ENCODE peak calls at places on chromosome 9, in five cellular contexts. One of them, this sample, is unnamed.

GRCh38 chr9:104276709-104277245 is 182.7 kb downstream of the SMC2 start:
- DNase-seq in stimulated activated effector memory CD8-positive, alpha-beta T cell treated with anti-CD3 and anti-CD28 coated beads, Interleukin-12 subunit alpha, Interleukin-12 subunit beta, amount 100 ng/mL, for 72 hours: no peak
- DNase-seq in fibroblast of mammary gland: peak
- DNase-seq in stimulated activated CD4-positive, alpha-beta T cell treated with anti-CD3 and anti-CD28 coated beads, TNF-alpha, amount 100 ng/mL, for 24 hours: no peak
- DNase-seq in adrenal gland: no peak
- DNase-seq in this sample: no peak

GRCh38 chr9:33148367-33149019 is 18.6 kb downstream of the B4GALT1 start:
- DNase-seq in stimulated activated CD4-positive, alpha-beta T cell treated with anti-CD3 and anti-CD28 coated beads, TNF-alpha, amount 100 ng/mL, for 24 hours: no peak
- DNase-seq in stimulated activated effector memory CD8-positive, alpha-beta T cell treated with anti-CD3 and anti-CD28 coated beads, Interleukin-12 subunit alpha, Interleukin-12 subunit beta, amount 100 ng/mL, for 72 hours: no peak
- DNase-seq in fibroblast of mammary gland: no peak
- DNase-seq in adrenal gland: no peak
- DNase-seq in this sample: peak

GRCh38 chr9:82939451-82939850 is 123.5 kb downstream of the RASEF start:
- DNase-seq in fibroblast of mammary gland: no peak
- DNase-seq in stimulated activated effector memory CD8-positive, alpha-beta T cell treated with anti-CD3 and anti-CD28 coated beads, Interleukin-12 subunit alpha, Interleukin-12 subunit beta, amount 100 ng/mL, for 72 hours: no peak
- DNase-seq in adrenal gland: no peak
- DNase-seq in stimulated activated CD4-positive, alpha-beta T cell treated with anti-CD3 and anti-CD28 coated beads, TNF-alpha, amount 100 ng/mL, for 24 hours: no peak
- DNase-seq in this sample: no peak

GRCh38 chr9:133512253-133513213 is 12.2 kb downstream of the MYMK start:
- DNase-seq in stimulated activated CD4-positive, alpha-beta T cell treated with anti-CD3 and anti-CD28 coated beads, TNF-alpha, amount 100 ng/mL, for 24 hours: no peak
- DNase-seq in fibroblast of mammary gland: no peak
- DNase-seq in stimulated activated effector memory CD8-positive, alpha-beta T cell treated with anti-CD3 and anti-CD28 coated beads, Interleukin-12 subunit alpha, Interleukin-12 subunit beta, amount 100 ng/mL, for 72 hours: no peak
- DNase-seq in adrenal gland: no peak
- DNase-seq in this sample: no peak

GRCh38 chr9:127931092-127931881 is 710 bp upstream of the PIP5KL1 start:
- DNase-seq in fibroblast of mammary gland: peak
- DNase-seq in stimulated activated effector memory CD8-positive, alpha-beta T cell treated with anti-CD3 and anti-CD28 coated beads, Interleukin-12 subunit alpha, Interleukin-12 subunit beta, amount 100 ng/mL, for 72 hours: no peak
- DNase-seq in stimulated activated CD4-positive, alpha-beta T cell treated with anti-CD3 and anti-CD28 coated beads, TNF-alpha, amount 100 ng/mL, for 24 hours: no peak
- DNase-seq in adrenal gland: peak
- DNase-seq in this sample: no peak

GRCh38 chr9:1051286-1052118 is 1.3 kb downstream of the DMRT2 start:
- DNase-seq in adrenal gland: no peak
- DNase-seq in fibroblast of mammary gland: peak
- DNase-seq in stimulated activated effector memory CD8-positive, alpha-beta T cell treated with anti-CD3 and anti-CD28 coated beads, Interleukin-12 subunit alpha, Interleukin-12 subunit beta, amount 100 ng/mL, for 72 hours: no peak
- DNase-seq in stimulated activated CD4-positive, alpha-beta T cell treated with anti-CD3 and anti-CD28 coated beads, TNF-alpha, amount 100 ng/mL, for 24 hours: no peak
- DNase-seq in this sample: no peak

GRCh38 chr9:17627641-17628040 is 48.8 kb downstream of the SH3GL2 start:
- DNase-seq in stimulated activated effector memory CD8-positive, alpha-beta T cell treated with anti-CD3 and anti-CD28 coated beads, Interleukin-12 subunit alpha, Interleukin-12 subunit beta, amount 100 ng/mL, for 72 hours: no peak
- DNase-seq in stimulated activated CD4-positive, alpha-beta T cell treated with anti-CD3 and anti-CD28 coated beads, TNF-alpha, amount 100 ng/mL, for 24 hours: no peak
- DNase-seq in adrenal gland: no peak
- DNase-seq in fibroblast of mammary gland: no peak
- DNase-seq in this sample: no peak

GRCh38 chr9:133286523-133286922 is 11.5 kb upstream of the ABO start:
- DNase-seq in stimulated activated effector memory CD8-positive, alpha-beta T cell treated with anti-CD3 and anti-CD28 coated beads, Interleukin-12 subunit alpha, Interleukin-12 subunit beta, amount 100 ng/mL, for 72 hours: no peak
- DNase-seq in fibroblast of mammary gland: peak
- DNase-seq in stimulated activated CD4-positive, alpha-beta T cell treated with anti-CD3 and anti-CD28 coated beads, TNF-alpha, amount 100 ng/mL, for 24 hours: no peak
- DNase-seq in adrenal gland: no peak
- DNase-seq in this sample: no peak

GRCh38 chr9:70389642-70390266 is 24.7 kb downstream of the KLF9 start:
- DNase-seq in stimulated activated effector memory CD8-positive, alpha-beta T cell treated with anti-CD3 and anti-CD28 coated beads, Interleukin-12 subunit alpha, Interleukin-12 subunit beta, amount 100 ng/mL, for 72 hours: no peak
- DNase-seq in fibroblast of mammary gland: peak
- DNase-seq in adrenal gland: peak
- DNase-seq in stimulated activated CD4-positive, alpha-beta T cell treated with anti-CD3 and anti-CD28 coated beads, TNF-alpha, amount 100 ng/mL, for 24 hours: no peak
- DNase-seq in this sample: no peak

GRCh38 chr9:73806876-73807275 is 655.2 kb downstream of the ANXA1 start:
- DNase-seq in fibroblast of mammary gland: no peak
- DNase-seq in stimulated activated effector memory CD8-positive, alpha-beta T cell treated with anti-CD3 and anti-CD28 coated beads, Interleukin-12 subunit alpha, Interleukin-12 subunit beta, amount 100 ng/mL, for 72 hours: no peak
- DNase-seq in adrenal gland: no peak
- DNase-seq in stimulated activated CD4-positive, alpha-beta T cell treated with anti-CD3 and anti-CD28 coated beads, TNF-alpha, amount 100 ng/mL, for 24 hours: no peak
- DNase-seq in this sample: no peak